ENCODE peak calls at places on chromosomes 11 and 22, in four cellular contexts. A is transverse colon, R is lower lobe of right lung, M is iris pigment epithelial cell. I is an unnamed sample.

GRCh38 chr11:15906481-15907035 is 449.8 kb downstream of the SOX6 start:
- DNase-seq in A (no peak), M (no peak), R (no peak), I (no peak)

GRCh38 chr22:20244744-20245576 is 23.2 kb downstream of the RTN4R start:
- DNase-seq in M (no peak), R (no peak), A (peak), I (no peak)

GRCh38 chr22:27726726-27727449 is 74.7 kb downstream of the MN1 start:
- DNase-seq in R (peak), A (peak), M (peak), I (no peak)

GRCh38 chr11:59283825-59284772 is 71.4 kb upstream of the MPEG1 start:
- DNase-seq in R (no peak), M (peak), A (peak), I (peak)

GRCh38 chr11:494761-495536 is 12.1 kb downstream of the RNH1 start:
- DNase-seq in M (no peak), A (no peak), R (no peak), I (no peak)

GRCh38 chr11:74720596-74721478 is 10.4 kb downstream of the CHRDL2 start:
- DNase-seq in A (peak), R (peak), M (peak), I (no peak)

GRCh38 chr22:45537734-45538181 is 35.1 kb downstream of the FBLN1 start:
- DNase-seq in M (peak), R (no peak), A (peak), I (no peak)

GRCh38 chr22:20550851-20551744 is 43.7 kb downstream of the MED15 start:
- DNase-seq in R (no peak), A (no peak), M (peak), I (no peak)

GRCh38 chr11:66469441-66469840 is 2.7 kb downstream of the PELI3 start:
- DNase-seq in A (no peak), M (no peak), R (no peak), I (no peak)

GRCh38 chr11:19800162-19800561 is 87.5 kb downstream of the NAV2 start:
- DNase-seq in M (peak), R (no peak), A (no peak), I (peak)